ENCODE peak calls at places on chromosomes 2 and 18, in eight cellular contexts. E is SK-N-SH, N is GM23338, S is neural progenitor cell, T is MM.1S, Q is HCT116, U is hepatocyte, F is GM23248. Z is an unnamed sample.

GRCh38 chr2:65364986-65365733 is 67.2 kb downstream of the SPRED2 start:
- DNase-seq in F (no peak), T (no peak), E (no peak), U (no peak), N (no peak), Q (no peak), S (no peak), Z (no peak)

GRCh38 chr18:69754108-69754507 is 193.6 kb downstream of the CD226 start:
- DNase-seq in S (no peak), E (no peak), F (no peak), N (no peak), Q (no peak), U (no peak), T (no peak), Z (no peak)

GRCh38 chr2:43127208-43127940 is 99.0 kb downstream of the ZFP36L2 start:
- DNase-seq in N (peak; percentile 93), Q (peak; percentile 33), U (no peak), S (peak; percentile 47), E (peak; percentile 75), T (peak; percentile 80), F (peak; percentile 50), Z (peak; percentile 63)

GRCh38 chr2:45119038-45119437 is 109.8 kb upstream of the SIX2 start:
- DNase-seq in E (no peak), T (no peak), S (no peak), N (no peak), F (peak; percentile 65), Q (no peak), U (peak; percentile 34), Z (peak; percentile 80)

GRCh38 chr18:76018211-76018610 is 476.8 kb downstream of the ZNF516 start:
- DNase-seq in S (no peak), U (no peak), T (no peak), E (no peak), Q (no peak), F (no peak), N (no peak), Z (no peak)

GRCh38 chr2:110642360-110642759 is 35.5 kb downstream of the BUB1 start:
- DNase-seq in N (no peak), S (no peak), Q (no peak), T (no peak), E (no peak), U (no peak), F (no peak), Z (no peak)

GRCh38 chr18:75211002-75211621 is 515 bp downstream of the TSHZ1 start:
- DNase-seq in N (peak; percentile 37), S (peak; percentile 59), T (peak; percentile 21), U (peak; percentile 49), F (peak; percentile 64), Q (no peak), E (no peak), Z (no peak)

GRCh38 chr2:135043345-135043744 is 3.9 kb downstream of the MAP3K19 start:
- DNase-seq in U (no peak), N (peak; percentile 17), Q (no peak), E (no peak), S (no peak), F (peak; percentile 14), T (no peak), Z (no peak)

GRCh38 chr2:150485114-150485870 is 2.2 kb downstream of the RND3 start:
- DNase-seq in Q (no peak), S (peak; percentile 84), T (peak; percentile 77), E (peak; percentile 64), U (peak; percentile 87), N (peak; percentile 72), F (peak; percentile 84), Z (peak; percentile 73)

GRCh38 chr2:121202541-121203310 is 82.3 kb downstream of the TFCP2L1 start:
- DNase-seq in S (no peak), Q (no peak), N (no peak), F (no peak), E (no peak), U (no peak), T (no peak), Z (no peak)

GRCh38 chr2:220787251-220787650 is 784.9 kb downstream of the EPHA4 start:
- DNase-seq in Q (no peak), S (no peak), N (no peak), E (no peak), U (no peak), F (peak; percentile 35), T (no peak), Z (no peak)

GRCh38 chr18:79197531-79197930 is 128.3 kb downstream of the ATP9B start:
- DNase-seq in N (no peak), S (no peak), T (peak; percentile 66), Q (no peak), F (no peak), E (no peak), U (no peak), Z (no peak)

GRCh38 chr18:79868811-79869541 is 71.2 kb downstream of the KCNG2 start:
- DNase-seq in S (no peak), U (no peak), T (no peak), E (no peak), F (no peak), N (no peak), Q (no peak), Z (no peak)

GRCh38 chr2:219107837-219108236 is 47.1 kb upstream of the IHH start:
- DNase-seq in F (no peak), T (no peak), E (no peak), Q (no peak), N (no peak), S (no peak), U (no peak), Z (no peak)

GRCh38 chr18:21243041-21243431 is 1.0 kb downstream of the GREB1L start:
- DNase-seq in F (peak; percentile 48), E (no peak), U (peak; percentile 29), N (peak; percentile 40), S (peak; percentile 42), Q (no peak), T (no peak), Z (peak; percentile 38)

GRCh38 chr2:157257312-157258252 is at the start of gene GALNT5:
- DNase-seq in S (peak; percentile 52), F (peak; percentile 86), Q (no peak), N (peak; percentile 41), T (no peak), E (no peak), U (peak; percentile 51), Z (no peak)

GRCh38 chr18:8458546-8459215 is 150.6 kb upstream of the RAB12 start:
- DNase-seq in U (no peak), N (no peak), Q (no peak), T (no peak), E (no peak), F (no peak), S (no peak), Z (no peak)

GRCh38 chr2:25341031-25341727 is 546 bp downstream of the DNMT3A start:
- DNase-seq in U (peak; percentile 67), S (no peak), N (no peak), E (peak; percentile 92), Q (no peak), T (peak; percentile 30), F (peak; percentile 39), Z (no peak)

GRCh38 chr2:17759805-17760204 is 5.9 kb downstream of the GEN1 start:
- DNase-seq in F (no peak), U (no peak), S (no peak), Q (no peak), N (no peak), T (no peak), E (no peak), Z (no peak)

GRCh38 chr2:133266075-133266925 is 302.0 kb downstream of the NCKAP5 start:
- DNase-seq in T (no peak), Q (no peak), E (peak; percentile 70), U (peak; percentile 17), N (peak; percentile 86), S (peak; percentile 60), F (peak; percentile 30), Z (peak; percentile 28)
- TF ChIP-seq EZH2phosphoT487 in T (no peak), Q (no peak), E (no peak), U (no peak), N (no peak), S (no peak), F (no peak), Z (no peak)

GRCh38 chr2:70551156-70551555 is 2.5 kb downstream of the TGFA start:
- DNase-seq in T (no peak), S (no peak), Q (no peak), F (no peak), U (no peak), N (no peak), E (no peak), Z (no peak)

GRCh38 chr2:70552501-70553333 is 909 bp downstream of the TGFA start:
- DNase-seq in U (no peak), Q (no peak), N (peak; percentile 52), F (peak; percentile 45), E (peak; percentile 24), T (peak; percentile 24), S (peak; percentile 36), Z (peak; percentile 70)

GRCh38 chr2:70553584-70554337 is at the start of gene TGFA:
- DNase-seq in E (peak; percentile 88), U (peak; percentile 88), S (peak; percentile 91), T (peak; percentile 89), F (peak; percentile 87), Q (peak; percentile 89), N (peak; percentile 81), Z (peak; percentile 95)

GRCh38 chr2:70554338-70554892 is 789 bp upstream of the TGFA start:
- DNase-seq in S (no peak), U (no peak), T (no peak), Q (no peak), F (no peak), N (peak; percentile 91), E (no peak), Z (no peak)

GRCh38 chr2:70553334-70553583 is 367 bp downstream of the TGFA start:
- DNase-seq in F (no peak), E (no peak), T (peak; percentile 62), S (no peak), Q (no peak), N (peak; percentile 75), U (peak; percentile 70), Z (peak; percentile 43)
- H3K27me3 ChIP-seq in F (peaks cover 9% of the 10 kb centered on the region), E (peaks cover 42% of the 10 kb centered on the region), T (no peaks in the 10 kb centered on the region), S (peaks cover 69% of the 10 kb centered on the region), Q (no peaks in the 10 kb centered on the region), N (peaks cover 48% of the 10 kb centered on the region), U (peaks cover 52% of the 10 kb centered on the region), Z (no peaks in the 10 kb centered on the region)

GRCh38 chr2:218005028-218005427 is 2.2 kb upstream of the TNS1 start:
- DNase-seq in F (peak; percentile 56), T (no peak), S (no peak), N (no peak), E (no peak), Q (no peak), U (no peak), Z (no peak)
- H3K4me1 ChIP-seq in F (peaks cover 71% of the 10 kb centered on the region), T (no peaks in the 10 kb centered on the region), S (peaks cover 32% of the 10 kb centered on the region), N (peaks cover 14% of the 10 kb centered on the region), E (peaks cover 60% of the 10 kb centered on the region), Q (peaks cover 35% of the 10 kb centered on the region), U (peaks cover 18% of the 10 kb centered on the region), Z (no peaks in the 10 kb centered on the region)

GRCh38 chr2:215687149-215688031 is 251.5 kb upstream of the FN1 start:
- DNase-seq in E (peak; percentile 21), T (no peak), Q (no peak), F (no peak), U (no peak), S (no peak), N (no peak), Z (no peak)

GRCh38 chr2:215683295-215683694 is 247.4 kb upstream of the FN1 start:
- DNase-seq in Q (no peak), F (no peak), N (no peak), T (no peak), E (no peak), S (no peak), U (no peak), Z (no peak)

GRCh38 chr2:215684448-215685217 is 248.8 kb upstream of the FN1 start:
- DNase-seq in T (no peak), F (peak; percentile 86), Q (no peak), N (no peak), U (peak; percentile 37), S (no peak), E (no peak), Z (peak; percentile 62)

GRCh38 chr2:215681799-215682594 is 246.1 kb upstream of the FN1 start:
- DNase-seq in U (no peak), Q (no peak), E (no peak), F (no peak), S (no peak), N (no peak), T (no peak), Z (no peak)

GRCh38 chr2:215685218-215685962 is 249.5 kb upstream of the FN1 start:
- DNase-seq in F (peak; percentile 36), S (no peak), E (no peak), Q (no peak), N (no peak), U (no peak), T (no peak), Z (no peak)
- TF ChIP-seq EZH2phosphoT487 in F (no peak), S (no peak), E (no peak), Q (no peak), N (no peak), U (no peak), T (no peak), Z (no peak)